ENCODE peak calls at places on chromosomes 1 and 21, in nine cellular contexts. One of them, this sample, is unnamed.

GRCh38 chr21:36846624-36847023 is 119.8 kb downstream of the HLCS start:
- DNase-seq in choroid plexus epithelial cell: peak; percentile 29
- DNase-seq in brain microvascular endothelial cell: no peak
- DNase-seq in fibroblast of mammary gland: no peak
- DNase-seq in HCT116: no peak
- DNase-seq in epithelial cell of proximal tubule: no peak
- DNase-seq in cardiac muscle cell: no peak
- DNase-seq in transverse colon: no peak
- DNase-seq in GM06990: no peak
- DNase-seq in this sample: no peak

GRCh38 chr1:237282266-237282783 is 240.3 kb downstream of the RYR2 start:
- DNase-seq in choroid plexus epithelial cell: no peak
- DNase-seq in brain microvascular endothelial cell: no peak
- DNase-seq in fibroblast of mammary gland: no peak
- DNase-seq in HCT116: no peak
- DNase-seq in epithelial cell of proximal tubule: no peak
- DNase-seq in cardiac muscle cell: no peak
- DNase-seq in transverse colon: no peak
- DNase-seq in GM06990: no peak
- DNase-seq in this sample: no peak

GRCh38 chr1:95233321-95233736 is 681 bp upstream of the RWDD3 start:
- DNase-seq in choroid plexus epithelial cell: peak; percentile 37
- DNase-seq in brain microvascular endothelial cell: peak; percentile 14
- DNase-seq in fibroblast of mammary gland: peak; percentile 33
- DNase-seq in HCT116: no peak
- DNase-seq in epithelial cell of proximal tubule: no peak
- DNase-seq in cardiac muscle cell: peak; percentile 35
- DNase-seq in transverse colon: peak; percentile 62
- DNase-seq in GM06990: no peak
- DNase-seq in this sample: no peak

GRCh38 chr1:180155202-180155682 is 573 bp downstream of the QSOX1 start:
- DNase-seq in choroid plexus epithelial cell: no peak
- DNase-seq in brain microvascular endothelial cell: no peak
- DNase-seq in fibroblast of mammary gland: no peak
- DNase-seq in HCT116: no peak
- DNase-seq in epithelial cell of proximal tubule: no peak
- DNase-seq in cardiac muscle cell: no peak
- DNase-seq in transverse colon: peak; percentile 35
- DNase-seq in GM06990: peak; percentile 46
- DNase-seq in this sample: no peak

GRCh38 chr1:34590211-34590623 is 164.6 kb upstream of the GJB5 start:
- DNase-seq in choroid plexus epithelial cell: no peak
- DNase-seq in brain microvascular endothelial cell: no peak
- DNase-seq in fibroblast of mammary gland: no peak
- DNase-seq in HCT116: peak; percentile 19
- DNase-seq in epithelial cell of proximal tubule: no peak
- DNase-seq in cardiac muscle cell: no peak
- DNase-seq in transverse colon: no peak
- DNase-seq in GM06990: no peak
- DNase-seq in this sample: peak; percentile 48

GRCh38 chr1:200299571-200299970 is 110.3 kb downstream of the ZNF281 start:
- DNase-seq in choroid plexus epithelial cell: no peak
- DNase-seq in brain microvascular endothelial cell: no peak
- DNase-seq in fibroblast of mammary gland: no peak
- DNase-seq in HCT116: no peak
- DNase-seq in epithelial cell of proximal tubule: no peak
- DNase-seq in cardiac muscle cell: no peak
- DNase-seq in transverse colon: no peak
- DNase-seq in GM06990: no peak
- DNase-seq in this sample: no peak

GRCh38 chr21:41321211-41321907 is 4.8 kb downstream of the FAM3B start:
- DNase-seq in choroid plexus epithelial cell: no peak
- DNase-seq in brain microvascular endothelial cell: no peak
- DNase-seq in fibroblast of mammary gland: no peak
- DNase-seq in HCT116: no peak
- DNase-seq in epithelial cell of proximal tubule: no peak
- DNase-seq in cardiac muscle cell: no peak
- DNase-seq in transverse colon: no peak
- DNase-seq in GM06990: peak; percentile 22
- DNase-seq in this sample: no peak

GRCh38 chr1:57860333-57860732 is 436.5 kb upstream of the DAB1 start:
- DNase-seq in choroid plexus epithelial cell: no peak
- DNase-seq in brain microvascular endothelial cell: no peak
- DNase-seq in fibroblast of mammary gland: no peak
- DNase-seq in HCT116: no peak
- DNase-seq in epithelial cell of proximal tubule: no peak
- DNase-seq in cardiac muscle cell: no peak
- DNase-seq in transverse colon: no peak
- DNase-seq in GM06990: no peak
- DNase-seq in this sample: no peak

GRCh38 chr1:241411776-241412338 is 54.9 kb upstream of the RGS7 start:
- DNase-seq in choroid plexus epithelial cell: no peak
- DNase-seq in brain microvascular endothelial cell: no peak
- DNase-seq in fibroblast of mammary gland: peak; percentile 72
- DNase-seq in HCT116: no peak
- DNase-seq in epithelial cell of proximal tubule: no peak
- DNase-seq in cardiac muscle cell: no peak
- DNase-seq in transverse colon: no peak
- DNase-seq in GM06990: no peak
- DNase-seq in this sample: no peak

GRCh38 chr1:47996406-47997226 is 569 bp downstream of the TRABD2B start:
- DNase-seq in choroid plexus epithelial cell: peak; percentile 31
- DNase-seq in brain microvascular endothelial cell: no peak
- DNase-seq in fibroblast of mammary gland: no peak
- DNase-seq in HCT116: no peak
- DNase-seq in epithelial cell of proximal tubule: no peak
- DNase-seq in cardiac muscle cell: peak; percentile 59
- DNase-seq in transverse colon: no peak
- DNase-seq in GM06990: no peak
- DNase-seq in this sample: no peak

GRCh38 chr1:70360321-70360720 is 5.8 kb upstream of the ANKRD13C start:
- DNase-seq in choroid plexus epithelial cell: no peak
- DNase-seq in brain microvascular endothelial cell: no peak
- DNase-seq in fibroblast of mammary gland: no peak
- DNase-seq in HCT116: no peak
- DNase-seq in epithelial cell of proximal tubule: no peak
- DNase-seq in cardiac muscle cell: no peak
- DNase-seq in transverse colon: no peak
- DNase-seq in GM06990: no peak
- DNase-seq in this sample: no peak

GRCh38 chr1:97245682-97246081 is 524.1 kb downstream of the PTBP2 start:
- DNase-seq in choroid plexus epithelial cell: peak; percentile 74
- DNase-seq in brain microvascular endothelial cell: no peak
- DNase-seq in fibroblast of mammary gland: peak; percentile 21
- DNase-seq in HCT116: no peak
- DNase-seq in epithelial cell of proximal tubule: no peak
- DNase-seq in cardiac muscle cell: peak; percentile 4
- DNase-seq in transverse colon: no peak
- DNase-seq in GM06990: no peak
- DNase-seq in this sample: no peak

GRCh38 chr1:26972390-26972789 is 12.1 kb upstream of the KDF1 start:
- DNase-seq in choroid plexus epithelial cell: peak; percentile 60
- DNase-seq in brain microvascular endothelial cell: no peak
- DNase-seq in fibroblast of mammary gland: peak; percentile 54
- DNase-seq in HCT116: no peak
- DNase-seq in epithelial cell of proximal tubule: no peak
- DNase-seq in cardiac muscle cell: no peak
- DNase-seq in transverse colon: no peak
- DNase-seq in GM06990: no peak
- DNase-seq in this sample: no peak

GRCh38 chr21:37001446-37001845 is 5.1 kb upstream of the RIPPLY3 start:
- DNase-seq in choroid plexus epithelial cell: peak; percentile 6
- DNase-seq in brain microvascular endothelial cell: no peak
- DNase-seq in fibroblast of mammary gland: no peak
- DNase-seq in HCT116: no peak
- DNase-seq in epithelial cell of proximal tubule: no peak
- DNase-seq in cardiac muscle cell: no peak
- DNase-seq in transverse colon: no peak
- DNase-seq in GM06990: no peak
- DNase-seq in this sample: no peak

GRCh38 chr1:35810096-35810860 is 2.5 kb downstream of the AGO4 start:
- DNase-seq in choroid plexus epithelial cell: peak; percentile 58
- DNase-seq in brain microvascular endothelial cell: peak; percentile 15
- DNase-seq in fibroblast of mammary gland: peak; percentile 51
- DNase-seq in HCT116: no peak
- DNase-seq in epithelial cell of proximal tubule: peak; percentile 25
- DNase-seq in cardiac muscle cell: no peak
- DNase-seq in transverse colon: no peak
- DNase-seq in GM06990: no peak
- DNase-seq in this sample: no peak

GRCh38 chr1:1360511-1361169 is 2.3 kb upstream of the MXRA8 start:
- DNase-seq in choroid plexus epithelial cell: peak; percentile 86
- DNase-seq in brain microvascular endothelial cell: peak; percentile 92
- DNase-seq in fibroblast of mammary gland: peak; percentile 97
- DNase-seq in HCT116: peak; percentile 56
- DNase-seq in epithelial cell of proximal tubule: peak; percentile 47
- DNase-seq in cardiac muscle cell: peak; percentile 67
- DNase-seq in transverse colon: peak; percentile 57
- DNase-seq in GM06990: no peak
- DNase-seq in this sample: no peak
- H3K4me3 ChIP-seq in choroid plexus epithelial cell: no peak overlapping the region
- H3K4me3 ChIP-seq in brain microvascular endothelial cell: no peak overlapping the region
- H3K4me3 ChIP-seq in fibroblast of mammary gland: no peak overlapping the region
- H3K4me3 ChIP-seq in HCT116: no peak overlapping the region
- H3K4me3 ChIP-seq in epithelial cell of proximal tubule: no peak overlapping the region
- H3K4me3 ChIP-seq in cardiac muscle cell: no peak overlapping the region
- H3K4me3 ChIP-seq in transverse colon: no peak overlapping the region
- H3K4me3 ChIP-seq in GM06990: no peak overlapping the region
- H3K4me3 ChIP-seq in this sample: no peak overlapping the region

GRCh38 chr1:202212787-202213186 is 19.2 kb downstream of the LGR6 start:
- DNase-seq in choroid plexus epithelial cell: no peak
- DNase-seq in brain microvascular endothelial cell: no peak
- DNase-seq in fibroblast of mammary gland: no peak
- DNase-seq in HCT116: no peak
- DNase-seq in epithelial cell of proximal tubule: no peak
- DNase-seq in cardiac muscle cell: no peak
- DNase-seq in transverse colon: no peak
- DNase-seq in GM06990: no peak
- DNase-seq in this sample: no peak

GRCh38 chr1:202215472-202216130 is 22.0 kb downstream of the LGR6 start:
- DNase-seq in choroid plexus epithelial cell: no peak
- DNase-seq in brain microvascular endothelial cell: no peak
- DNase-seq in fibroblast of mammary gland: no peak
- DNase-seq in HCT116: no peak
- DNase-seq in epithelial cell of proximal tubule: no peak
- DNase-seq in cardiac muscle cell: no peak
- DNase-seq in transverse colon: no peak
- DNase-seq in GM06990: no peak
- DNase-seq in this sample: no peak

GRCh38 chr1:202216691-202217090 is 23.1 kb downstream of the LGR6 start:
- DNase-seq in choroid plexus epithelial cell: no peak
- DNase-seq in brain microvascular endothelial cell: no peak
- DNase-seq in fibroblast of mammary gland: no peak
- DNase-seq in HCT116: no peak
- DNase-seq in epithelial cell of proximal tubule: no peak
- DNase-seq in cardiac muscle cell: no peak
- DNase-seq in transverse colon: no peak
- DNase-seq in GM06990: no peak
- DNase-seq in this sample: no peak

GRCh38 chr1:202213361-202214088 is 19.9 kb downstream of the LGR6 start:
- DNase-seq in choroid plexus epithelial cell: no peak
- DNase-seq in brain microvascular endothelial cell: no peak
- DNase-seq in fibroblast of mammary gland: no peak
- DNase-seq in HCT116: no peak
- DNase-seq in epithelial cell of proximal tubule: no peak
- DNase-seq in cardiac muscle cell: no peak
- DNase-seq in transverse colon: no peak
- DNase-seq in GM06990: no peak
- DNase-seq in this sample: peak; percentile 61

GRCh38 chr1:202214089-202214843 is 20.7 kb downstream of the LGR6 start:
- DNase-seq in choroid plexus epithelial cell: no peak
- DNase-seq in brain microvascular endothelial cell: no peak
- DNase-seq in fibroblast of mammary gland: no peak
- DNase-seq in HCT116: no peak
- DNase-seq in epithelial cell of proximal tubule: no peak
- DNase-seq in cardiac muscle cell: peak; percentile 30
- DNase-seq in transverse colon: peak; percentile 38
- DNase-seq in GM06990: no peak
- DNase-seq in this sample: no peak
- H3K4me3 ChIP-seq in choroid plexus epithelial cell: no peak overlapping the region
- H3K4me3 ChIP-seq in brain microvascular endothelial cell: no peak overlapping the region
- H3K4me3 ChIP-seq in fibroblast of mammary gland: no peak overlapping the region
- H3K4me3 ChIP-seq in HCT116: no peak overlapping the region
- H3K4me3 ChIP-seq in epithelial cell of proximal tubule: peak overlapping the region; percentile 43
- H3K4me3 ChIP-seq in cardiac muscle cell: peak overlapping the region; percentile 30
- H3K4me3 ChIP-seq in transverse colon: peak overlapping the region; percentile 48
- H3K4me3 ChIP-seq in GM06990: no peak overlapping the region
- H3K4me3 ChIP-seq in this sample: peak overlapping the region; percentile 46

DNA sequence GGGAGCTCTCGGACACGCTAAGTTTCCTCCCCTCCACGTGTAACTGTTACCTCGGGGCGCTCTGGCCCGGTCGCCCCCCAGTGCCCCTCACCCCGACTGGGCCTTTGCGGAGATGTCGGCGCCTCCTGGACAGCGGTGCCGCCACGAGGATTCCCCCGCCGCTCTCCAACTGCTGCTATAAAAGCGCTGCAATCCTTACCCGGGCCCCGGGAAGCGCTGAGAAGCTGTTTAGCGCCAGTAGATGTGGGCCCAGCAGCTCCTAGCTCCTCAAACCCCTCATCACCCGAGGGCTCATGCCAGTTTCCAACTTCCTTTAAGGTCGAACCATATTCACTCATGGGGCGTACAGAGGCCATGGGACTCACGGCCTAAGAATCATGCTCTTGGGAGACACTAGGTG is 361 bp upstream of the LMX1A start:
- DNase-seq in choroid plexus epithelial cell: no peak
- DNase-seq in brain microvascular endothelial cell: no peak
- DNase-seq in fibroblast of mammary gland: no peak
- DNase-seq in HCT116: no peak
- DNase-seq in epithelial cell of proximal tubule: no peak
- DNase-seq in cardiac muscle cell: peak; percentile 50
- DNase-seq in transverse colon: no peak
- DNase-seq in GM06990: no peak
- DNase-seq in this sample: no peak
- H3K4me3 ChIP-seq in choroid plexus epithelial cell: no peak overlapping the region
- H3K4me3 ChIP-seq in brain microvascular endothelial cell: no peak overlapping the region
- H3K4me3 ChIP-seq in fibroblast of mammary gland: no peak overlapping the region
- H3K4me3 ChIP-seq in HCT116: no peak overlapping the region
- H3K4me3 ChIP-seq in epithelial cell of proximal tubule: no peak overlapping the region
- H3K4me3 ChIP-seq in cardiac muscle cell: peak overlapping the region; percentile 21
- H3K4me3 ChIP-seq in transverse colon: peak overlapping the region; percentile 46
- H3K4me3 ChIP-seq in GM06990: no peak overlapping the region
- H3K4me3 ChIP-seq in this sample: peak overlapping the region; percentile 48

DNA sequence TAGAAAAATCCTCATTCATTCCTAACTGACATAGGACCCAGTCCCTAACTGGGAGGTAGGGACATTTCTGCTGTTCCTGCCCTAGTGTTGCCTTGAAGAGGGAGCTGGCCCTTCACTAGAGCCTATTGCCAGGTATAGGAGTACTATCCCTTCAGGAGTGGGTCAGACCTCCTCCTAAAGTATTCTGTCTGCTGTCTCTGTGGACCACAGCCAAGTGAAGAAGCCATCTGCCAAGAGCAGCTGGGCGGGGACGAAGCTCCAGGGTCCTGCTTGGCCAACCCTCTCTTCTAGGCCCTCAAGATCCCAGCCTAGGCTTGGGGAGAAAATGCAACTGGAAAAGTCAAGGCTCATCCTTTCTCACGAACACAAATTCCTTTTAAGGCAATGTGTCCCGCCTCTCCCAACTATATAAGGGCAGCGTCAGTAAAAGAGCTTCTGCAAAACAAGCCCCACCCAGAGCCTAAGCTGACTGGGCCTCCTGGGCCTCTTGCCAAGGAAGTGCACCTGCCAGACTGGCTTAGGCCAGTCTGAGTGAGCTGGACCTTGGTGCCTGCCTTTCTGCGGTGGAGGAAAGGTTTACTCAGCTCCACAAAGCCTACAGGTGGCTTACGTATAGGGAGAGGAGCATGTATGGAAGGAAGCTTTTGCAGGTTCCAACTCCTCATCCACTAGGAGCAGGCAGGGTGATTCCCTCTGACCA is 638 bp upstream of the TUFT1 start:
- DNase-seq in choroid plexus epithelial cell: peak; percentile 92
- DNase-seq in brain microvascular endothelial cell: peak; percentile 84
- DNase-seq in fibroblast of mammary gland: peak; percentile 96
- DNase-seq in HCT116: peak; percentile 95
- DNase-seq in epithelial cell of proximal tubule: peak; percentile 96
- DNase-seq in cardiac muscle cell: peak; percentile 81
- DNase-seq in transverse colon: peak; percentile 95
- DNase-seq in GM06990: peak; percentile 44
- DNase-seq in this sample: no peak
- H3K4me3 ChIP-seq in choroid plexus epithelial cell: peak overlapping the region; percentile 69
- H3K4me3 ChIP-seq in brain microvascular endothelial cell: peak overlapping the region; percentile 83
- H3K4me3 ChIP-seq in fibroblast of mammary gland: peak overlapping the region; percentile 76
- H3K4me3 ChIP-seq in HCT116: peak overlapping the region; percentile 76
- H3K4me3 ChIP-seq in epithelial cell of proximal tubule: peak overlapping the region; percentile 83
- H3K4me3 ChIP-seq in cardiac muscle cell: peak overlapping the region; percentile 46
- H3K4me3 ChIP-seq in transverse colon: peak overlapping the region; percentile 67
- H3K4me3 ChIP-seq in GM06990: peak overlapping the region; percentile 77
- H3K4me3 ChIP-seq in this sample: peak overlapping the region; percentile 89

This sample was measured in iPS DF 6.9.